ENCODE peak calls at places on chromosomes 1 and 21, in six cellular contexts. One of them, this sample, is unnamed.

GRCh38 chr1:38197566-38197965 is 151.0 kb upstream of the POU3F1 start:
- DNase-seq in spleen: no peak
- DNase-seq in uterus: no peak
- DNase-seq in breast epithelium: no peak
- DNase-seq in endothelial cell of umbilical vein: no peak
- DNase-seq in right lobe of liver: no peak
- DNase-seq in this sample: no peak

GRCh38 chr1:94286864-94287437 is 49.6 kb upstream of the ARHGAP29 start:
- DNase-seq in spleen: no peak
- DNase-seq in uterus: no peak
- DNase-seq in breast epithelium: no peak
- DNase-seq in endothelial cell of umbilical vein: no peak
- DNase-seq in right lobe of liver: no peak
- DNase-seq in this sample: no peak

GRCh38 chr1:244077473-244078220 is 26.6 kb downstream of the ZBTB18 start:
- DNase-seq in spleen: peak; percentile 82
- DNase-seq in uterus: no peak
- DNase-seq in breast epithelium: no peak
- DNase-seq in endothelial cell of umbilical vein: no peak
- DNase-seq in right lobe of liver: no peak
- DNase-seq in this sample: no peak

GRCh38 chr1:23383547-23384311 is 14.1 kb upstream of the ZNF436 start:
- DNase-seq in spleen: no peak
- DNase-seq in uterus: no peak
- DNase-seq in breast epithelium: no peak
- DNase-seq in endothelial cell of umbilical vein: no peak
- DNase-seq in right lobe of liver: no peak
- DNase-seq in this sample: no peak

GRCh38 chr1:79929356-79929755 is 922.8 kb upstream of the ADGRL4 start:
- DNase-seq in spleen: no peak
- DNase-seq in uterus: no peak
- DNase-seq in breast epithelium: no peak
- DNase-seq in endothelial cell of umbilical vein: no peak
- DNase-seq in right lobe of liver: no peak
- DNase-seq in this sample: no peak

GRCh38 chr1:162672678-162673259 is 40.5 kb downstream of the DDR2 start:
- DNase-seq in spleen: no peak
- DNase-seq in uterus: no peak
- DNase-seq in breast epithelium: no peak
- DNase-seq in endothelial cell of umbilical vein: no peak
- DNase-seq in right lobe of liver: no peak
- DNase-seq in this sample: no peak

GRCh38 chr21:41641821-41642368 is 125.0 kb downstream of the RIPK4 start:
- DNase-seq in spleen: no peak
- DNase-seq in uterus: peak; percentile 69
- DNase-seq in breast epithelium: no peak
- DNase-seq in endothelial cell of umbilical vein: peak; percentile 71
- DNase-seq in right lobe of liver: no peak
- DNase-seq in this sample: peak; percentile 23

GRCh38 chr1:145885738-145886287 is at the start of gene ANKRD35:
- DNase-seq in spleen: peak; percentile 98
- DNase-seq in uterus: peak; percentile 79
- DNase-seq in breast epithelium: peak; percentile 87
- DNase-seq in endothelial cell of umbilical vein: peak; percentile 80
- DNase-seq in right lobe of liver: peak; percentile 86
- DNase-seq in this sample: peak; percentile 82

GRCh38 chr1:89200668-89201488 is 2.1 kb upstream of the GBP4 start:
- DNase-seq in spleen: no peak
- DNase-seq in uterus: no peak
- DNase-seq in breast epithelium: no peak
- DNase-seq in endothelial cell of umbilical vein: peak; percentile 27
- DNase-seq in right lobe of liver: no peak
- DNase-seq in this sample: no peak

GRCh38 chr1:171762143-171762563 is 19.3 kb upstream of the METTL13 start:
- DNase-seq in spleen: no peak
- DNase-seq in uterus: no peak
- DNase-seq in breast epithelium: no peak
- DNase-seq in endothelial cell of umbilical vein: no peak
- DNase-seq in right lobe of liver: no peak
- DNase-seq in this sample: no peak
- TF ChIP-seq POLR2A in spleen: no peak
- TF ChIP-seq POLR2A in uterus: no peak
- TF ChIP-seq POLR2A in breast epithelium: no peak
- TF ChIP-seq POLR2A in endothelial cell of umbilical vein: no peak
- TF ChIP-seq POLR2A in right lobe of liver: no peak
- TF ChIP-seq POLR2A in this sample: no peak

DNA sequence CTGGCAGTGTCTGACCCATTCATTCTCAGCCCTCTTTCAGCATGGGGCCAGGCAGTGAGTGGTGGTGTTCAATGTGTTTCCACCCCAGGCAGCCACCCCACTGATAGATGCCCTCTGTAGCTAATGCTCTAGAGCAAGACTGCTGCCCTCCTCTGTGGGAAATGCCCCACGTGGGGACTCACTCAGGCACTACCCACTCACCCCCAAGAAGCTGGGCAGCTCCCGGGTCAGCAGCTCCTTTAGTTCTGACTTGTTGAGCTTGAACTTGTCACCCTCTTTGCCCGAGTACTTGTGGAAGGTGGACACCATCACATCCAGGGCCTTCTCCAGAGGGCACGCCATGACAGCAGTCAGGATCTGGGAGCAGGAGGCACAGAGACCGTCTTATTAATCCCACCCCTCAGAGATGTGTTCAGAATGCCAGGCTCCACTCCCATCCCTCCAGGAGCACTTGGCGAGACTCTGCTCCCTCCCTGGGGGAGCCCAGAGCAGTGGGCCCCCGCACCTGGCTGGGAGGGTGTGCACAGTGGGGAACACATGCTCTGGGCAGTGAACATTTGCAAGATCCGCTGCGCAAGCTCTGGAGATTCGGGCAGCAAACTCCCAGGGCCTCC is 1.0 kb downstream of the S100A4 start:
- DNase-seq in spleen: no peak
- DNase-seq in uterus: no peak
- DNase-seq in breast epithelium: no peak
- DNase-seq in endothelial cell of umbilical vein: no peak
- DNase-seq in right lobe of liver: no peak
- DNase-seq in this sample: no peak
- H3K4me3 ChIP-seq in spleen: peak overlapping the region; percentile 9
- H3K4me3 ChIP-seq in uterus: peak overlapping the region; percentile 12
- H3K4me3 ChIP-seq in breast epithelium: peak overlapping the region; percentile 62
- H3K4me3 ChIP-seq in endothelial cell of umbilical vein: no peak overlapping the region
- H3K4me3 ChIP-seq in right lobe of liver: no peak overlapping the region
- H3K4me3 ChIP-seq in this sample: no peak overlapping the region

GRCh38 chr1:17437260-17438175 is 2.0 kb downstream of the RCC2 start:
- DNase-seq in spleen: peak; percentile 91
- DNase-seq in uterus: peak; percentile 45
- DNase-seq in breast epithelium: no peak
- DNase-seq in endothelial cell of umbilical vein: peak; percentile 43
- DNase-seq in right lobe of liver: peak; percentile 53
- DNase-seq in this sample: peak; percentile 47

GRCh38 chr1:17439250-17440073 is at the start of gene RCC2:
- DNase-seq in spleen: peak; percentile 93
- DNase-seq in uterus: peak; percentile 72
- DNase-seq in breast epithelium: peak; percentile 66
- DNase-seq in endothelial cell of umbilical vein: peak; percentile 69
- DNase-seq in right lobe of liver: peak; percentile 67
- DNase-seq in this sample: peak; percentile 86

GRCh38 chr1:17436380-17437174 is 2.9 kb downstream of the RCC2 start:
- DNase-seq in spleen: no peak
- DNase-seq in uterus: no peak
- DNase-seq in breast epithelium: no peak
- DNase-seq in endothelial cell of umbilical vein: peak; percentile 30
- DNase-seq in right lobe of liver: no peak
- DNase-seq in this sample: no peak

GRCh38 chr1:17438977-17439249 is 564 bp downstream of the RCC2 start:
- DNase-seq in spleen: peak; percentile 83
- DNase-seq in uterus: no peak
- DNase-seq in breast epithelium: no peak
- DNase-seq in endothelial cell of umbilical vein: no peak
- DNase-seq in right lobe of liver: no peak
- DNase-seq in this sample: peak; percentile 24

DNA sequence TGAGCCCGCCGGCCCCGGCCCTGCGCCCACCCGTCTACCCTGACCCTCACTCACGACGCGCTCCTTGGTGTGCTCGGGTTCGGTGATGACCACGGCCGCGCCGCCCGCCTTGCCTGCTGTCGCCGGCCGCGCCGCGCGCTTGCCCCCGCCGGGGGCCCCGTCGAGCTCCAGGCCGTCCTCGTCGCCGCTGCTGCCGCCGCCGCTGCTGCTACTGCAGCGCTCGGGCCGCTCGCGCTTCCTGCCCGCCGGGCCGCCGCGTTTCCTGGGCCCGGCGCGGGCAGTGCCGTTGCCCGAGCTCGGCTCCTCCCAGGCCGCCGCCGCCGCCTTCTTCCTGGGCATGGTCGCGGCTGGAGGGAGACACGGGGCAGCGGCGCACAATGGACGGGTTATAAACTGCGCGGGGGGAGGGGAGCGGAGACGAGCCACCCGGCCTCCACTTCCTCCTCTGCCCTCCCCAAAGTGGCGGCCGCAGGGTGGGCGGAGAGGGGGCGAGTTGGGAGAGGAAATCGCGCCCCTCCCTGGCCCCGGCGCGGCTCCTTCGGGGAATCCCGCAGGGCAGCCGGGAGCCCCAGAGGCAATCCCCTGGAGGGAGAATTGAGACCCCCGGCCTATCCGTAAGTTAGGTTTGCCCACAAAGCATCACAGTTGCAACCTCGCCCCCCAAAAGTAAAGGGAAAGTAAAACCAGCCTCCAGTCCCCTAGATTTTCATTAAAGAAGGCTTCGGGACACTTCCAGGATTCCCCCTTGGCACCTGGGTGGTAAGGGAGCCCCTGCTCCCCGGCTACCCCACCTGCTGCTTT is 1.1 kb downstream of the RCC2 start:
- DNase-seq in spleen: peak; percentile 94
- DNase-seq in uterus: peak; percentile 38
- DNase-seq in breast epithelium: peak; percentile 59
- DNase-seq in endothelial cell of umbilical vein: peak; percentile 69
- DNase-seq in right lobe of liver: peak; percentile 80
- DNase-seq in this sample: peak; percentile 59
- TF ChIP-seq POLR2A in spleen: no peak
- TF ChIP-seq POLR2A in uterus: no peak
- TF ChIP-seq POLR2A in breast epithelium: no peak
- TF ChIP-seq POLR2A in endothelial cell of umbilical vein: peak; percentile 17
- TF ChIP-seq POLR2A in right lobe of liver: no peak
- TF ChIP-seq POLR2A in this sample: no peak

GRCh38 chr1:36397378-36398230 is at the start of gene LSM10:
- DNase-seq in spleen: peak; percentile 98
- DNase-seq in uterus: peak; percentile 94
- DNase-seq in breast epithelium: peak; percentile 92
- DNase-seq in endothelial cell of umbilical vein: peak; percentile 96
- DNase-seq in right lobe of liver: peak; percentile 96
- DNase-seq in this sample: peak; percentile 91

GRCh38 chr1:36397083-36397377 is 678 bp downstream of the LSM10 start:
- DNase-seq in spleen: no peak
- DNase-seq in uterus: no peak
- DNase-seq in breast epithelium: no peak
- DNase-seq in endothelial cell of umbilical vein: no peak
- DNase-seq in right lobe of liver: no peak
- DNase-seq in this sample: no peak

GRCh38 chr1:36398370-36398977 is 766 bp upstream of the LSM10 start:
- DNase-seq in spleen: no peak
- DNase-seq in uterus: no peak
- DNase-seq in breast epithelium: no peak
- DNase-seq in endothelial cell of umbilical vein: no peak
- DNase-seq in right lobe of liver: no peak
- DNase-seq in this sample: no peak

GRCh38 chr1:36393686-36394085 is 4.0 kb downstream of the LSM10 start:
- DNase-seq in spleen: no peak
- DNase-seq in uterus: no peak
- DNase-seq in breast epithelium: no peak
- DNase-seq in endothelial cell of umbilical vein: no peak
- DNase-seq in right lobe of liver: no peak
- DNase-seq in this sample: no peak

DNA sequence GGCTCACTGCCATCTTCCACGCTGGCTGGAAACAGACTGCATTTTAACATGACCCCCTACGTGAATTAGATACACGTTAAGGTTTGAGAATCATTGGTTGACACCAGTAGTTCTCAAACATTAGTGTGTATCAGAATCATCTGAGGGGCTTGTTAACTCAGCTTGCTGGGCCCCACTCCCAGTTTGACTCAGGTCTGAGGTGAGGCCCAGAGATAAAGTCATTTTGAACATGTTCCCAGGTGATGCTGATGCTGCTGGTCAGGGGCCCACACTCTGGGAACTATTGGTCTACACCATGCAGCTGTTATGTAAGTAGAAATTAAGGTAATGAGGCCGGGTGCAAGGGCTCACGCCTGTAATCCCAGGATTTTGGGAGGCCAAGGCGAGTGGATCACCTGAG is 1.3 kb downstream of the LSM10 start:
- DNase-seq in spleen: no peak
- DNase-seq in uterus: no peak
- DNase-seq in breast epithelium: no peak
- DNase-seq in endothelial cell of umbilical vein: no peak
- DNase-seq in right lobe of liver: no peak
- DNase-seq in this sample: no peak
- H3K4me3 ChIP-seq in spleen: no peak overlapping the region
- H3K4me3 ChIP-seq in uterus: no peak overlapping the region
- H3K4me3 ChIP-seq in breast epithelium: no peak overlapping the region
- H3K4me3 ChIP-seq in endothelial cell of umbilical vein: no peak overlapping the region
- H3K4me3 ChIP-seq in right lobe of liver: no peak overlapping the region
- H3K4me3 ChIP-seq in this sample: peak overlapping the region; percentile 64